ENCODE peak calls at places on chromosome 16, in six cellular contexts. R is GM04504; E is AG08395; W is dermis blood vessel endothelial cell; K is activated CD4-positive, alpha-beta T cell treated with anti-CD3 and anti-CD28 coated beads, Interleukin-2, amount 50 U/mL, for 1 hour; B is neural progenitor cell. Q is an unnamed sample.

GRCh38 chr16:54936979-54937672 is 6.5 kb downstream of the IRX5 start:
- DNase-seq in R (peak; percentile 70), E (peak; percentile 73), W (peak; percentile 71), K (no peak), B (peak; percentile 93), Q (peak; percentile 60)

GRCh38 chr16:27109666-27110523 is 43.2 kb downstream of the C16orf82 start:
- DNase-seq in R (peak; percentile 35), E (peak; percentile 88), W (peak; percentile 66), K (peak; percentile 76), B (peak; percentile 94), Q (peak; percentile 46)

GRCh38 chr16:13680021-13680672 is 239.8 kb upstream of the ERCC4 start:
- DNase-seq in R (no peak), E (no peak), W (no peak), K (no peak), B (no peak), Q (peak; percentile 50)

GRCh38 chr16:86669937-86670772 is 91.8 kb downstream of the FOXL1 start:
- DNase-seq in R (no peak), E (no peak), W (no peak), K (no peak), B (peak; percentile 54), Q (no peak)

GRCh38 chr16:88662222-88662842 is 559 bp downstream of the MVD start:
- DNase-seq in R (no peak), E (no peak), W (no peak), K (no peak), B (peak; percentile 49), Q (no peak)

GRCh38 chr16:14071576-14072271 is 605 bp downstream of the MRTFB start:
- DNase-seq in R (no peak), E (peak; percentile 48), W (peak; percentile 43), K (peak; percentile 15), B (peak; percentile 50), Q (no peak)

GRCh38 chr16:75762746-75763145 is 36.5 kb upstream of the CPHXL start:
- DNase-seq in R (no peak), E (no peak), W (no peak), K (no peak), B (no peak), Q (no peak)

GRCh38 chr16:77271532-77272426 is 72.6 kb downstream of the SYCE1L start:
- DNase-seq in R (no peak), E (no peak), W (no peak), K (no peak), B (peak; percentile 39), Q (no peak)

GRCh38 chr16:25210758-25211157 is 6.0 kb upstream of the AQP8 start:
- DNase-seq in R (no peak), E (no peak), W (peak; percentile 26), K (no peak), B (no peak), Q (peak; percentile 65)